ENCODE peak calls at places on chromosome 19, in ten cellular contexts. M, O, J, D, W, X, H, S, L and B are unnamed samples.

GRCh38 chr19:4229179-4229931 is at the start of gene EBI3:
- DNase-seq in M (no peak), O (peak), W (no peak), D (no peak), X (no peak), L (no peak), H (peak), J (peak), S (no peak), B (no peak)

GRCh38 chr19:14105680-14106079 is 11.9 kb downstream of the PRKACA start:
- DNase-seq in D (no peak), O (no peak), S (no peak), H (no peak), M (no peak), W (no peak), L (no peak), J (peak), X (no peak), B (no peak)

GRCh38 chr19:10001899-10002298 is 8.4 kb downstream of the COL5A3 start:
- DNase-seq in W (no peak), D (no peak), H (no peak), L (no peak), S (no peak), J (peak), O (peak), X (no peak), M (no peak), B (no peak)

GRCh38 chr19:6458695-6459355 is 767 bp downstream of the SLC25A23 start:
- DNase-seq in X (no peak), H (no peak), J (peak), S (no peak), M (no peak), W (no peak), L (no peak), O (no peak), D (no peak), B (no peak)

GRCh38 chr19:3968556-3969434 is 2.1 kb downstream of the DAPK3 start:
- DNase-seq in S (no peak), D (peak), M (no peak), W (no peak), J (peak), H (no peak), L (peak), X (no peak), O (peak), B (peak)

GRCh38 chr19:41868120-41868988 is 8.3 kb downstream of the RPS19 start:
- DNase-seq in J (peak), H (no peak), W (no peak), O (no peak), D (no peak), M (peak), L (no peak), S (peak), X (no peak), B (no peak)

GRCh38 chr19:55688422-55689218 is 13.6 kb downstream of the EPN1 start:
- DNase-seq in O (no peak), W (no peak), J (peak), S (peak), D (peak), X (no peak), M (no peak), H (no peak), L (no peak), B (no peak)

GRCh38 chr19:41795031-41795461 is 1.3 kb upstream of the CEACAM3 start:
- DNase-seq in J (peak), O (peak), L (no peak), M (peak), W (peak), H (no peak), S (no peak), X (peak), D (no peak), B (no peak)

GRCh38 chr19:38653028-38653571 is 5.7 kb downstream of the ACTN4 start:
- DNase-seq in H (no peak), J (no peak), S (no peak), X (no peak), L (no peak), O (peak), D (no peak), W (no peak), M (no peak), B (no peak)